ENCODE peak calls at places on chromosome 7, in five cellular contexts. One of them, this sample, is unnamed.

GRCh38 chr7:12389089-12389700 is 14.5 kb downstream of the VWDE start:
- DNase-seq in body of pancreas: peak; percentile 37
- DNase-seq in adipocyte: peak; percentile 83
- DNase-seq in uterus: no peak
- DNase-seq in testis: peak; percentile 62
- DNase-seq in this sample: no peak

GRCh38 chr7:127920787-127921438 is 110.3 kb downstream of the LRRC4 start:
- DNase-seq in body of pancreas: no peak
- DNase-seq in adipocyte: peak; percentile 87
- DNase-seq in uterus: no peak
- DNase-seq in testis: no peak
- DNase-seq in this sample: no peak

GRCh38 chr7:129262333-129262732 is 37.5 kb downstream of the AHCYL2 start:
- DNase-seq in body of pancreas: no peak
- DNase-seq in adipocyte: no peak
- DNase-seq in uterus: no peak
- DNase-seq in testis: no peak
- DNase-seq in this sample: no peak

GRCh38 chr7:143882020-143882610 is 19.9 kb downstream of the TCAF1 start:
- DNase-seq in body of pancreas: peak; percentile 34
- DNase-seq in adipocyte: peak; percentile 66
- DNase-seq in uterus: peak; percentile 81
- DNase-seq in testis: peak; percentile 72
- DNase-seq in this sample: no peak

GRCh38 chr7:12769464-12769863 is 82.0 kb downstream of the ARL4A start:
- DNase-seq in body of pancreas: no peak
- DNase-seq in adipocyte: peak; percentile 70
- DNase-seq in uterus: no peak
- DNase-seq in testis: no peak
- DNase-seq in this sample: no peak

GRCh38 chr7:30646154-30646553 is 36.1 kb downstream of the CRHR2 start:
- DNase-seq in body of pancreas: no peak
- DNase-seq in adipocyte: no peak
- DNase-seq in uterus: no peak
- DNase-seq in testis: no peak
- DNase-seq in this sample: no peak

GRCh38 chr7:151814400-151814914 is 62.5 kb downstream of the PRKAG2 start:
- DNase-seq in body of pancreas: no peak
- DNase-seq in adipocyte: peak; percentile 20
- DNase-seq in uterus: no peak
- DNase-seq in testis: no peak
- DNase-seq in this sample: no peak

GRCh38 chr7:80934286-80934685 is 15.4 kb upstream of the SEMA3C start:
- DNase-seq in body of pancreas: no peak
- DNase-seq in adipocyte: peak; percentile 57
- DNase-seq in uterus: no peak
- DNase-seq in testis: no peak
- DNase-seq in this sample: no peak

GRCh38 chr7:54331311-54331710 is 210.9 kb upstream of the VSTM2A start:
- DNase-seq in body of pancreas: no peak
- DNase-seq in adipocyte: no peak
- DNase-seq in uterus: no peak
- DNase-seq in testis: no peak
- DNase-seq in this sample: no peak

GRCh38 chr7:34236057-34236456 is 330.7 kb downstream of the BMPER start:
- DNase-seq in body of pancreas: no peak
- DNase-seq in adipocyte: no peak
- DNase-seq in uterus: no peak
- DNase-seq in testis: no peak
- DNase-seq in this sample: no peak

GRCh38 chr7:65371468-65371867 is 2.2 kb upstream of the ZNF92 start:
- DNase-seq in body of pancreas: peak; percentile 50
- DNase-seq in adipocyte: no peak
- DNase-seq in uterus: no peak
- DNase-seq in testis: no peak
- DNase-seq in this sample: no peak

GRCh38 chr7:112045222-112045621 is 161.0 kb downstream of the DOCK4 start:
- DNase-seq in body of pancreas: no peak
- DNase-seq in adipocyte: no peak
- DNase-seq in uterus: no peak
- DNase-seq in testis: no peak
- DNase-seq in this sample: no peak

GRCh38 chr7:28623863-28624262 is 211.5 kb downstream of the CREB5 start:
- DNase-seq in body of pancreas: no peak
- DNase-seq in adipocyte: no peak
- DNase-seq in uterus: no peak
- DNase-seq in testis: no peak
- DNase-seq in this sample: no peak

GRCh38 chr7:26101471-26102151 is 50.4 kb upstream of the NFE2L3 start:
- DNase-seq in body of pancreas: no peak
- DNase-seq in adipocyte: no peak
- DNase-seq in uterus: no peak
- DNase-seq in testis: peak; percentile 35
- DNase-seq in this sample: peak; percentile 59

GRCh38 chr7:34596887-34597286 is 61.1 kb upstream of the NPSR1 start:
- DNase-seq in body of pancreas: no peak
- DNase-seq in adipocyte: peak; percentile 30
- DNase-seq in uterus: no peak
- DNase-seq in testis: peak; percentile 25
- DNase-seq in this sample: no peak

GRCh38 chr7:81462672-81463071 is 307.2 kb downstream of the HGF start:
- DNase-seq in body of pancreas: no peak
- DNase-seq in adipocyte: peak; percentile 67
- DNase-seq in uterus: no peak
- DNase-seq in testis: no peak
- DNase-seq in this sample: no peak

GRCh38 chr7:72493850-72494661 is 81.9 kb upstream of the CALN1 start:
- DNase-seq in body of pancreas: peak; percentile 70
- DNase-seq in adipocyte: peak; percentile 39
- DNase-seq in uterus: no peak
- DNase-seq in testis: peak; percentile 88
- DNase-seq in this sample: peak; percentile 48

GRCh38 chr7:100075418-100075817 is 6.1 kb downstream of the ZNF3 start:
- DNase-seq in body of pancreas: no peak
- DNase-seq in adipocyte: no peak
- DNase-seq in uterus: no peak
- DNase-seq in testis: no peak
- DNase-seq in this sample: no peak
- H3K4me3 ChIP-seq in body of pancreas: no peak overlapping the region
- H3K4me3 ChIP-seq in adipocyte: no peak overlapping the region
- H3K4me3 ChIP-seq in uterus: no peak overlapping the region
- H3K4me3 ChIP-seq in testis: no peak overlapping the region
- H3K4me3 ChIP-seq in this sample: no peak overlapping the region

DNA sequence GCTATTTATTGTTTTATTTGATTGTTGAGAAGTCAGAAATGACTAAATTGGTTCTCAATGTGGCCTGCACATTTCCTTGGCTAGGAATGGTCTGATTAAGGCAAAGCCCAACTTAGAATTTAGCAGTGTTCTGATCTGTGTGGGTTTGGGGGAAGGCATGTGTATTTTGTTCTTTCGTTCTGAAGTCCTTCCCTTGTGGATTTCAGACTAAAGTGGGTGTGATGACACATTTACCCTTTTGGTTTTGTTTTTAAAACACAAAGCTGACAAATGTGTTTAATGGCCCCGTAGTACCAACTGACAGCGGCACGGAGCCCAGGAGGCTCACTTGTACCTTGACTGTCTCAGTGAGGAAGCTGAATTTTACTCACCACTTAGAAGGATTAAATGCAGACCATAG is 452.3 kb upstream of the GALNT17 start:
- DNase-seq in body of pancreas: no peak
- DNase-seq in adipocyte: peak; percentile 54
- DNase-seq in uterus: no peak
- DNase-seq in testis: no peak
- DNase-seq in this sample: no peak
- H3K27me3 ChIP-seq in body of pancreas: no peaks in the 10 kb centered on the region
- H3K27me3 ChIP-seq in adipocyte: no peaks in the 10 kb centered on the region
- H3K27me3 ChIP-seq in uterus: no peaks in the 10 kb centered on the region
- H3K27me3 ChIP-seq in testis: no peaks in the 10 kb centered on the region
- H3K27me3 ChIP-seq in this sample: no peaks in the 10 kb centered on the region

GRCh38 chr7:78074713-78075112 is 276.1 kb downstream of the PHTF2 start:
- DNase-seq in body of pancreas: no peak
- DNase-seq in adipocyte: no peak
- DNase-seq in uterus: no peak
- DNase-seq in testis: no peak
- DNase-seq in this sample: no peak
- H3K36me3 ChIP-seq in body of pancreas: no peaks in the 10 kb centered on the region
- H3K36me3 ChIP-seq in adipocyte: no peaks in the 10 kb centered on the region
- H3K36me3 ChIP-seq in uterus: no peaks in the 10 kb centered on the region
- H3K36me3 ChIP-seq in testis: no peaks in the 10 kb centered on the region
- H3K36me3 ChIP-seq in this sample: no peaks in the 10 kb centered on the region

DNA sequence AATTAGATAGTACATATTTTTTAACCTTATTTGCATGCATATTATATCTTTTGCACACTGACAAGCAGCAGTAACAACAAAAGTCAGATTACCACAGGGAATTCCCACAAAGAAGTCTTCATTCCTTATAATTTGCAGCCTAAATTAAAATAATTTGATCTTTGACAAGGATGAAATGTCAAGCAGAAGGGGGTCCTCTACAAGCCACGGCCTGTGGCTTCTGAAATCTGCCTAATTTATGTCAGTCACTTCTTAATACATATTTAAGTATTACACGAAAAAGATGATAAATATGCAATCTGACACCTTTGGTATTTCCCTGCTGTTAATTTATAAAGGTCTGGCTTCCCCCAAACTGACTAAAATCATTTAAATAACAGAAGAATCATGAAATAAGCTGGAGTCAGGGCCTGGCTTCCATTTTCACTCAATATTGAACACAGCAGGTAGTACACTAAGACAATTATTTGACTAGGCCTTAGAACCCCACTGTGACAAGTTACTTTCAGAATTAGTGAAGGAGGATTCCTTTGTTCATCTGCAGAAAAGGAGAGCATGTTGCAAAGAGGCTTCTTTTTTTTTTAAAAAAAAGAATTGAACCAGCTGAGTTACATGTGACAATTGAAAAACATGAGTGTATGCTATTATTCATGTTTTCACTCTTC is 351.1 kb upstream of the ETV1 start:
- DNase-seq in body of pancreas: no peak
- DNase-seq in adipocyte: no peak
- DNase-seq in uterus: no peak
- DNase-seq in testis: no peak
- DNase-seq in this sample: no peak
- H3K4me3 ChIP-seq in body of pancreas: no peak overlapping the region
- H3K4me3 ChIP-seq in adipocyte: no peak overlapping the region
- H3K4me3 ChIP-seq in uterus: no peak overlapping the region
- H3K4me3 ChIP-seq in testis: no peak overlapping the region
- H3K4me3 ChIP-seq in this sample: no peak overlapping the region

DNA sequence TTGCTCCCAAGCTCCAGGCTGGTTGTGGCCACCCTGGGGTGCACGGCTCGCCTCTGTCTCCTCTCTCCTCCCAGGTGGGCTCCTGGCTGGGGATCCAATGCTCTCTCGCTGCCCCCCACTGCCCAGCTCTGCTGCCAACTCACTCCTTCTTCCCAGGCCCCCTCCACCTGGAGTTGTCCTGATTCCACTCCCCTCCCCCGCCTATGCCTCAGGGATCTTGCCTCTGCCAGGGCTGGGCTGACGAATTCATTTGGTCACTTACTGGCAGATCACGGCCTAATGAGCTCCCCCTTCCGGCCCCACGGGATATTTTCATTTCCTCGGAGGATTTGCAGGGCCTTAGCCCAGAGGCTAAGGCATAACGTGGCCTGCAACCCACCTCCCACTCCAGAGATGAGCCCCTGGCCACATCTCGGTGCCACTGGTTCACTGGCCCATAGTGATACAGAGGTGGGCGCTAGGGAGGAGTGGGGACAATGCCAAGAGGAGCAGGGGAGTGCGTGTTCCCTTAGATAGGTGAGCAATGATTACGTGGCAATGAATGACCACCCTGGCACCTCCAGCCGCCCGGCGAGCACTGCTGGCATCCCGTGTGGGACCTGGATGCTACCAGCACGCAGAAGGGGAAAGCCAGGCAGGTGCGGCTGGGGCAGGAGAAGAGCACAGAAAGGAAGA is 344.6 kb upstream of the SHH start:
- DNase-seq in body of pancreas: peak; percentile 54
- DNase-seq in adipocyte: peak; percentile 1
- DNase-seq in uterus: no peak
- DNase-seq in testis: peak; percentile 57
- DNase-seq in this sample: no peak
- H3K27me3 ChIP-seq in body of pancreas: no peaks in the 10 kb centered on the region
- H3K27me3 ChIP-seq in adipocyte: no peaks in the 10 kb centered on the region
- H3K27me3 ChIP-seq in uterus: no peaks in the 10 kb centered on the region
- H3K27me3 ChIP-seq in testis: no peaks in the 10 kb centered on the region
- H3K27me3 ChIP-seq in this sample: no peaks in the 10 kb centered on the region

DNA sequence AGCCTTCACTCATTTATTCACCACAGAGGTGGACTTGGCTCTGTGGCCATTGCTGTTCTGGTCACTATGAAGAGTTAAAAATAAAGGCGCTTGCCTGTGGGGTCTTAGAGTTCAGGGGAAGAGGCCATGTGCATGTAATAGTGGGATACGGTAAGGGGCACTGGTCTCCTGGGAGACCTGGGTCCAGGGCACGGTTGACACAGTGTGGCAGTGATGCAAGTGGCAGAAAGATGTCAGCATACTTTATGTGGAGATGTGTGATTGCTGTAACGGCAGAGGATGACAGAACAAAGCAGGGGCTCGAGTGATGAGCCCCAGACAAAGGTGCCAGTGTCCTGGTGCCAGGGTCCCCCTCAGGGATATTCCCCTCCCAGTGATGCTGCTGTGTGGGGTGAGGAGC is 8.6 kb downstream of the ZSCAN25 start:
- DNase-seq in body of pancreas: no peak
- DNase-seq in adipocyte: no peak
- DNase-seq in uterus: no peak
- DNase-seq in testis: no peak
- DNase-seq in this sample: no peak
- H3K36me3 ChIP-seq in body of pancreas: peaks cover 66% of the 10 kb centered on the region
- H3K36me3 ChIP-seq in adipocyte: peaks cover 95% of the 10 kb centered on the region
- H3K36me3 ChIP-seq in uterus: no peaks in the 10 kb centered on the region
- H3K36me3 ChIP-seq in testis: no peaks in the 10 kb centered on the region
- H3K36me3 ChIP-seq in this sample: peaks cover 47% of the 10 kb centered on the region

GRCh38 chr7:73703985-73704639 is 15.4 kb downstream of the STX1A start:
- DNase-seq in body of pancreas: no peak
- DNase-seq in adipocyte: no peak
- DNase-seq in uterus: peak; percentile 74
- DNase-seq in testis: peak; percentile 77
- DNase-seq in this sample: no peak
- H3K4me3 ChIP-seq in body of pancreas: no peak overlapping the region
- H3K4me3 ChIP-seq in adipocyte: no peak overlapping the region
- H3K4me3 ChIP-seq in uterus: peak overlapping the region; percentile 29
- H3K4me3 ChIP-seq in testis: peak overlapping the region; percentile 1
- H3K4me3 ChIP-seq in this sample: no peak overlapping the region

DNA sequence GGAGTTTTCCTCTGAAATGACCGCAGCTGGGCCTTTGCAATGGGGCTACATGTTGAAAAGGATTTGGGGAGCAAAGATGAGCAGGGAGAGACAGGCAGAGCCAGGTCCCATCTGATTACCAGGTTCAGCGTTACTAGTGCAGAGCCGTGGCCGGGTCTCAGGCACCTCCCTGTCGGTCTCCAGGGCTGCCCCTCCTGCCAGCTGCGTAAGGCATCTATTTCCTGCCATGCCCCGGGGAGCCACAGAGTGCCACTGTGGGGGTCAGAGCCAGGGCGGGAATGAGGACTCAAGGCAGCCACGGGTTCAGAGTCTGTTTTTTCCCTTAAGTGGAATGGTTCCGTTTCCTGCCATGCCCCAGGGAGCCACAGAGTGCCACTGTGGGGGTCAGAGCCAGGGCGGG is 382.6 kb upstream of the SHH start:
- DNase-seq in body of pancreas: no peak
- DNase-seq in adipocyte: no peak
- DNase-seq in uterus: no peak
- DNase-seq in testis: no peak
- DNase-seq in this sample: no peak
- H3K27me3 ChIP-seq in body of pancreas: no peaks in the 10 kb centered on the region
- H3K27me3 ChIP-seq in adipocyte: no peaks in the 10 kb centered on the region
- H3K27me3 ChIP-seq in uterus: no peaks in the 10 kb centered on the region
- H3K27me3 ChIP-seq in testis: no peaks in the 10 kb centered on the region
- H3K27me3 ChIP-seq in this sample: no peaks in the 10 kb centered on the region